ENCODE peak calls at places on chromosomes 1 and 21, in six cellular contexts. P is AG04450, Y is fibroblast of lung, N is OCI-LY7, V is thoracic aorta, O is right lobe of liver. L is an unnamed sample.

GRCh38 chr1:55547441-55547840 is 332.3 kb upstream of the USP24 start:
- DNase-seq in N (no peak), O (no peak), P (no peak), V (no peak), Y (peak), L (no peak)

GRCh38 chr21:42563261-42564045 is 49.8 kb downstream of the SLC37A1 start:
- DNase-seq in N (no peak), V (no peak), O (no peak), P (no peak), Y (no peak), L (no peak)

GRCh38 chr1:201369209-201369608 is 8.3 kb downstream of the TNNT2 start:
- DNase-seq in V (no peak), O (no peak), Y (no peak), P (no peak), N (no peak), L (no peak)

GRCh38 chr1:87221008-87221407 is 107.7 kb upstream of the LMO4 start:
- DNase-seq in O (no peak), Y (no peak), P (no peak), N (no peak), V (no peak), L (no peak)

GRCh38 chr1:208119225-208119606 is 125.0 kb downstream of the PLXNA2 start:
- DNase-seq in N (no peak), V (no peak), Y (no peak), O (peak), P (no peak), L (no peak)

GRCh38 chr1:24805534-24806301 is 60.5 kb downstream of the CLIC4 start:
- DNase-seq in Y (peak), V (peak), O (no peak), P (peak), N (no peak), L (no peak)

GRCh38 chr1:1144122-1144842 is 28.4 kb upstream of the C1orf159 start:
- DNase-seq in N (peak), V (no peak), Y (no peak), P (no peak), O (no peak), L (peak)

GRCh38 chr1:231193710-231194340 is 32.0 kb downstream of the TRIM67 start:
- DNase-seq in N (no peak), P (no peak), Y (no peak), V (no peak), O (no peak), L (no peak)

GRCh38 chr1:6273380-6273891 is 12.5 kb upstream of the GPR153 start:
- DNase-seq in V (no peak), O (no peak), P (peak), Y (peak), N (no peak), L (no peak)

GRCh38 chr1:25550155-25550506 is 6.7 kb downstream of the LDLRAP1 start:
- DNase-seq in N (no peak), O (no peak), P (no peak), Y (no peak), V (no peak), L (no peak)

GRCh38 chr1:156948708-156949107 is 28.3 kb downstream of the LRRC71 start:
- DNase-seq in O (no peak), Y (no peak), N (no peak), P (no peak), V (no peak), L (no peak)

GRCh38 chr1:234517087-234517802 is 38.3 kb upstream of the TARBP1 start:
- DNase-seq in Y (no peak), V (no peak), P (no peak), O (no peak), N (no peak), L (no peak)

GRCh38 chr1:205446828-205447227 is 9.0 kb downstream of the BLACAT1 start:
- DNase-seq in Y (no peak), N (no peak), O (no peak), P (no peak), V (no peak), L (no peak)

GRCh38 chr1:246809473-246809872 is 85.3 kb downstream of the SCCPDH start:
- DNase-seq in V (no peak), Y (no peak), O (no peak), N (no peak), P (no peak), L (no peak)

GRCh38 chr1:4655674-4656532 is 1.5 kb downstream of the AJAP1 start:
- DNase-seq in N (peak), P (no peak), O (no peak), Y (no peak), V (no peak), L (peak)

GRCh38 chr1:4657920-4658585 is 3.6 kb downstream of the AJAP1 start:
- DNase-seq in P (no peak), V (no peak), Y (no peak), O (no peak), N (no peak), L (no peak)

GRCh38 chr1:4656533-4657140 is 2.2 kb downstream of the AJAP1 start:
- DNase-seq in Y (no peak), P (no peak), O (no peak), V (no peak), N (no peak), L (no peak)

GRCh38 chr1:4658643-4659042 is 4.2 kb downstream of the AJAP1 start:
- DNase-seq in Y (no peak), P (no peak), O (no peak), V (no peak), N (no peak), L (no peak)

GRCh38 chr1:4657244-4657789 is 2.9 kb downstream of the AJAP1 start:
- DNase-seq in Y (no peak), P (no peak), O (no peak), N (no peak), V (no peak), L (no peak)
- TF ChIP-seq CTCF in Y (no peak), P (no peak), O (no peak), N (no peak), V (no peak), L (no peak)

GRCh38 chr1:209250970-209251636 is 332.4 kb upstream of the CAMK1G start:
- DNase-seq in V (no peak), Y (no peak), P (no peak), N (no peak), O (no peak), L (no peak)
- TF ChIP-seq CTCF in V (no peak), Y (no peak), P (no peak), N (no peak), O (no peak), L (no peak)

GRCh38 chr1:7760245-7760644 is 10.9 kb upstream of the VAMP3 start:
- DNase-seq in V (no peak), O (no peak), N (no peak), Y (no peak), P (no peak), L (no peak)

GRCh38 chr1:7755448-7755847 is 15.6 kb upstream of the VAMP3 start:
- DNase-seq in V (no peak), Y (peak), N (peak), O (no peak), P (no peak), L (no peak)

GRCh38 chr1:7761103-7761502 is 10.0 kb upstream of the VAMP3 start:
- DNase-seq in O (no peak), N (no peak), P (no peak), Y (no peak), V (no peak), L (no peak)
- TF ChIP-seq CTCF in O (no peak), N (no peak), P (no peak), Y (no peak), V (no peak), L (no peak)

DNA sequence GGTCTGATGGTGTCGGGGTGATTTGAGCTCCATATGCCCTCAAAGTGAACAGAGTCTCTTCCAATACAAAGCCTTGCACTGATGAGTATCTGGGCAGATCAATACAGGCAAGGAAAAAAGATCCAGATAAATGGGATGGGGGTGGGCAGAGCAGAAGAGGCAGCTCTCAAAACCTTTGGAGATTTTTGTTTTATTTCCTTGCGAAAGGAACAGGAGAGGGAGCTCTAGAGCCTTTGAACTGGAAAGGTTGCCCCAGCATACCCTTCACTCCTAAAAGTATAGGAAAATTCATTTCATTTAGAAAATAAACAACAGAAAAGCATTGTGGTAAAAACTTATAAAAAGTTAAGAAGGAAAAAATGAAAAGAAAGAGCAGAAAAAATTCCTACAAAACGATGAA is 31.4 kb upstream of the OLIG2 start:
- DNase-seq in P (no peak), Y (peak), N (peak), V (no peak), O (no peak), L (no peak)
- TF ChIP-seq CTCF in P (peak), Y (peak), N (peak), V (no peak), O (peak), L (peak)

GRCh38 chr1:64973061-64973647 is 6.8 kb upstream of the JAK1 start:
- DNase-seq in N (no peak), Y (no peak), P (no peak), O (no peak), V (no peak), L (no peak)
- TF ChIP-seq CTCF in N (no peak), Y (no peak), P (no peak), O (no peak), V (no peak), L (no peak)

GRCh38 chr1:95957748-95958147 is 723.7 kb downstream of the RWDD3 start:
- DNase-seq in O (no peak), N (no peak), P (no peak), Y (peak), V (no peak), L (no peak)

GRCh38 chr1:95953668-95954067 is 719.7 kb downstream of the RWDD3 start:
- DNase-seq in V (no peak), Y (no peak), O (no peak), P (no peak), N (no peak), L (no peak)

GRCh38 chr1:95956215-95956614 is 722.2 kb downstream of the RWDD3 start:
- DNase-seq in P (no peak), O (no peak), Y (no peak), N (no peak), V (no peak), L (no peak)

GRCh38 chr1:95951291-95951690 is 717.3 kb downstream of the RWDD3 start:
- DNase-seq in V (no peak), Y (no peak), P (no peak), N (no peak), O (no peak), L (no peak)

DNA sequence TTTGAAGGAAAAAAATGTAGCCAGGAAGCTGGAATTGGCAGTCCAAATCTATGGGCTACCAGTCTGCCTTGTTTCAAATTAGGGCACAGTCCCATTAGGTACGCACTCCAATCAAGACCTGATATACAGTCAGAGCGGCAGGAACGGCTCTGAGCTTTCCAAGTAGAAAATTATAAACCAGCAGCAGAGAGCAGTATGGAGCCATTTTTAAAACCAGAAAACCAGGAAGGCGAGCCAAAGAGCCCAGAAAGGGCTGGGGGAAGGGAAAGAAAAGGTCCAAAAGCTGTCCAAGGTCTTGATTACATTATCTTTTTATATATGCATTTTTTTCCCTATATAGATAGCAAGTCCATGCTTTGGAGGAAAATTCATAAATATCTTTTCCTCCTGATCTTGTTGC is 719.0 kb downstream of the RWDD3 start:
- DNase-seq in V (no peak), P (no peak), O (no peak), Y (peak), N (no peak), L (no peak)
- TF ChIP-seq CTCF in V (no peak), P (no peak), O (peak), Y (peak), N (no peak), L (no peak)